ENCODE peak calls at places on chromosomes 5 and 9, in six cellular contexts. W, Q, T, K, B and I are unnamed samples.

GRCh38 chr9:19232830-19233194 is 2.3 kb downstream of the DENND4C start:
- DNase-seq in W (no peak), B (no peak), K (no peak), T (no peak), Q (no peak), I (no peak)

GRCh38 chr5:150778517-150779396 is at the start of gene SMIM3:
- DNase-seq in T (peak; percentile 70), W (peak; percentile 94), Q (peak; percentile 86), K (peak; percentile 73), B (peak; percentile 80), I (peak; percentile 78)

GRCh38 chr5:174556756-174557155 is 167.6 kb upstream of the MSX2 start:
- DNase-seq in B (no peak), W (no peak), K (no peak), Q (no peak), T (no peak), I (no peak)

GRCh38 chr9:37784640-37785483 is at the start of gene EXOSC3:
- DNase-seq in W (peak; percentile 93), Q (peak; percentile 89), T (peak; percentile 71), B (peak; percentile 82), K (peak; percentile 85), I (peak; percentile 90)

GRCh38 chr9:5178126-5178805 is 7.2 kb downstream of the INSL6 start:
- DNase-seq in Q (no peak), B (no peak), T (no peak), K (no peak), W (no peak), I (no peak)

GRCh38 chr9:89314955-89315354 is 3.3 kb upstream of the SECISBP2 start:
- DNase-seq in K (no peak), W (no peak), T (no peak), B (no peak), Q (no peak), I (no peak)

GRCh38 chr5:170442381-170442780 is 53.2 kb upstream of the KCNMB1 start:
- DNase-seq in Q (no peak), W (no peak), T (no peak), B (no peak), K (no peak), I (no peak)

GRCh38 chr5:36777105-36777757 is 99.3 kb upstream of the NIPBL start:
- DNase-seq in T (no peak), K (no peak), Q (no peak), W (no peak), B (no peak), I (peak; percentile 23)

GRCh38 chr5:155316310-155316709 is 302.8 kb downstream of the KIF4B start:
- DNase-seq in W (no peak), B (no peak), Q (no peak), K (no peak), T (no peak), I (no peak)

GRCh38 chr5:119357309-119357708 is 1.5 kb downstream of the TNFAIP8 start:
- DNase-seq in K (no peak), Q (no peak), B (no peak), W (no peak), T (no peak), I (no peak)

GRCh38 chr5:64347308-64347707 is 158.5 kb upstream of the RGS7BP start:
- DNase-seq in T (no peak), B (no peak), W (no peak), K (no peak), Q (no peak), I (no peak)

GRCh38 chr5:66337827-66338226 is 193.7 kb downstream of the SREK1 start:
- DNase-seq in K (no peak), Q (no peak), T (no peak), W (no peak), B (no peak), I (no peak)

GRCh38 chr5:41519801-41520200 is 9.4 kb upstream of the PLCXD3 start:
- DNase-seq in Q (no peak), B (no peak), K (no peak), W (no peak), T (no peak), I (no peak)

GRCh38 chr5:107673368-107674136 is 2.8 kb upstream of the EFNA5 start:
- DNase-seq in W (peak; percentile 92), Q (peak; percentile 88), T (peak; percentile 71), K (peak; percentile 85), B (peak; percentile 66), I (peak; percentile 88)

GRCh38 chr9:124887832-124888231 is 25.9 kb downstream of the ARPC5L start:
- DNase-seq in W (no peak), K (no peak), B (no peak), T (no peak), Q (no peak), I (no peak)

GRCh38 chr9:12441509-12441908 is 251.7 kb upstream of the TYRP1 start:
- DNase-seq in K (no peak), B (no peak), Q (no peak), T (no peak), W (no peak), I (no peak)

GRCh38 chr9:108119530-108120113 is 630.1 kb upstream of the KLF4 start:
- DNase-seq in T (no peak), Q (peak; percentile 84), W (no peak), B (no peak), K (no peak), I (peak; percentile 56)

GRCh38 chr9:81719972-81720371 is 30.6 kb upstream of the TLE1 start:
- DNase-seq in K (no peak), T (no peak), B (no peak), Q (no peak), W (no peak), I (no peak)

GRCh38 chr5:151080620-151081425 is at the start of gene TNIP1:
- DNase-seq in W (peak; percentile 97), B (peak; percentile 93), Q (peak; percentile 96), K (peak; percentile 95), T (peak; percentile 84), I (peak; percentile 93)

GRCh38 chr5:10396552-10396951 is 43.1 kb downstream of the MARCHF6 start:
- DNase-seq in T (no peak), Q (no peak), K (no peak), B (no peak), W (no peak), I (no peak)

GRCh38 chr5:150457112-150457511 is 7.6 kb upstream of the RPS14 start:
- DNase-seq in Q (no peak), B (no peak), T (no peak), W (no peak), K (no peak), I (no peak)

GRCh38 chr9:97529363-97530076 is 28.1 kb downstream of the TMOD1 start:
- DNase-seq in Q (no peak), B (peak; percentile 65), K (no peak), W (peak; percentile 85), T (no peak), I (no peak)

GRCh38 chr5:16666140-16666860 is 49.5 kb upstream of the RETREG1 start:
- DNase-seq in T (no peak), B (no peak), W (no peak), Q (no peak), K (peak; percentile 67), I (peak; percentile 58)

GRCh38 chr9:96232539-96233241 is 69.3 kb downstream of the HSD17B3 start:
- DNase-seq in B (peak; percentile 84), T (peak; percentile 74), Q (no peak), W (peak; percentile 89), K (no peak), I (peak; percentile 46)

GRCh38 chr9:110691002-110691549 is 22.5 kb downstream of the MUSK start:
- DNase-seq in B (no peak), T (no peak), K (no peak), Q (no peak), W (no peak), I (no peak)

GRCh38 chr5:136169218-136169617 is 23.7 kb downstream of the SMIM32 start:
- DNase-seq in K (no peak), W (no peak), B (no peak), T (no peak), Q (no peak), I (no peak)

DNA sequence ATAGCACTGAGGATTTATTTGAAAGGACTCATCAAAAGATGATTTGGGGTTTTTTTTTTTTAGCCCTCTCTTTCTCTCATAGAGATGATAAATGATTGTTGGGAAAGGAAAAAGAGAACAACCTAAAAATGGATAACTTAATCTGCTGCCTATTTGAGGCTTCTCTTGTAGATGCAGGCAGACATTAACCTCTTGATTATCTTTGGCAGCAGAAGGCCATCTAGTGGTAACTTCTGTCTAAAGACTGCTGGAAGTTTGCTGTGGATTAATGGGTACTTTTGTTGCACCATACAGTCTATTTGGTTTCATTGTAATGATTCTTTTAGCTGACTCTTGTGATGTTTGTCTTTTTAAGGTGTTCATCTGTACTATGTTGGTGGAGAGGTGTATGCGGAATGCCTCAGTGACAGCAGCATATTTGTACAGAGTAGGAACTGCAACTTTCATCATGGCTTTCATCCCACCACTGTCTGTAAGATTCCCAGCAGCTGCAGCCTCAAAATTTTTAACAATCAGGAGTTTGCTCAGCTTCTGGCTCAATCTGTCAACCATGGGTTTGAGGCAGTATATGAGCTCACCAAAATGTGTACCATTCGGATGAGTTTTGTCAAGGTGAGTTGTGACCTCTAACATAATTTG is 18.8 kb downstream of the SMIM32 start:
- DNase-seq in B (no peak), Q (no peak), W (no peak), T (no peak), K (no peak), I (no peak)
- TF ChIP-seq CTCF in B (peak; percentile 41), Q (no peak), W (no peak), T (peak; percentile 53), K (peak; percentile 71), I (peak; percentile 64)

GRCh38 chr9:121123816-121124536 is 49.2 kb downstream of the CNTRL start:
- DNase-seq in W (no peak), K (no peak), B (no peak), T (no peak), Q (no peak), I (no peak)

GRCh38 chr9:121120386-121120785 is 45.6 kb downstream of the CNTRL start:
- DNase-seq in Q (no peak), K (no peak), B (no peak), T (no peak), W (no peak), I (no peak)

GRCh38 chr9:121125590-121125989 is 50.8 kb downstream of the CNTRL start:
- DNase-seq in B (no peak), K (no peak), Q (no peak), T (no peak), W (no peak), I (no peak)

GRCh38 chr9:121121582-121122087 is 46.9 kb downstream of the CNTRL start:
- DNase-seq in B (peak; percentile 97), Q (peak; percentile 98), W (peak; percentile 99), T (peak; percentile 97), K (peak; percentile 99), I (peak; percentile 97)

GRCh38 chr9:121122450-121123032 is 47.8 kb downstream of the CNTRL start:
- DNase-seq in T (no peak), K (no peak), B (no peak), Q (no peak), W (no peak), I (no peak)
- H3K27ac ChIP-seq in T (peak overlapping the region; percentile 12), K (no peak overlapping the region), B (no peak overlapping the region), Q (peak overlapping the region; percentile 67), W (peak overlapping the region; percentile 71), I (no peak overlapping the region)

GRCh38 chr5:68843600-68844342 is 250.0 kb upstream of the SLC30A5 start:
- DNase-seq in Q (no peak), K (no peak), B (peak; percentile 57), T (no peak), W (no peak), I (no peak)
- TF ChIP-seq POLR2A in Q (no peak), K (no peak), B (no peak), T (no peak), W (no peak), I (no peak)

DNA sequence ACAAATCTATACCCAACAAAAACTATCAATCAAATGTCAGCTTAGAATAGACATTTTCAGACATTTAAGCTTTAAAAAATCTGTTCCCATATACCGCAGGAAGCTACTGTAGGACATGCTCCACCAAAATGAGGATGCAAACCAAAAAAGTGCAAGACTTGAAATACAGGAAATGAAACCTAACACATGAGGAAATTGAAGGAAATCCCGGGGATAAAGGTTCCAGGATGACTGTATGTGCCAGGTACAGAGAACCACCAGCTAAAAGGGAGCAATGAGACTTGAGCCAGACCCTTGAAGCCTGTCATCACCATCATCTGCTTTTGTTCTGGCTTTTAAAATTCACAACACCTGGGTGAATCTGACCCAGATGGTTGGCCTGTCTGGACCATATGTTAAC is 21.4 kb downstream of the DIAPH1 start:
- DNase-seq in W (no peak), T (no peak), B (no peak), Q (no peak), K (no peak), I (no peak)
- TF ChIP-seq CTCF in W (no peak), T (no peak), B (no peak), Q (no peak), K (no peak), I (no peak)